ENCODE peak calls at places on chromosome 1, in ten cellular contexts. X is endothelial cell of umbilical vein; B is cardiac muscle cell; I is pancreas; T is tibial nerve; P is spleen; N is CD8-positive, alpha-beta memory T cell; S is CD8-positive, alpha-beta T cell; C is IMR-90; W is thoracic aorta. L is an unnamed sample.
A peak's percentile ranks its signal among the peaks of the same experiment; 100 is the strongest.

GRCh38 chr1:201559679-201560162 is 20.8 kb downstream of the NAV1 start:
- DNase-seq in X (peak; percentile 82), B (peak; percentile 88), I (peak; percentile 68), T (peak; percentile 55), P (peak; percentile 93), N (peak; percentile 37), S (peak; percentile 76), C (peak; percentile 86), W (no peak), L (peak; percentile 72)

GRCh38 chr1:3803905-3804626 is 7.8 kb upstream of the LRRC47 start:
- DNase-seq in X (no peak), B (peak; percentile 52), I (no peak), T (no peak), P (no peak), N (no peak), S (no peak), C (no peak), W (no peak), L (no peak)

GRCh38 chr1:222975472-222976122 is 160.8 kb downstream of the DISP1 start:
- DNase-seq in X (no peak), B (peak; percentile 61), I (no peak), T (no peak), P (no peak), N (no peak), S (no peak), C (peak; percentile 28), W (no peak), L (no peak)

GRCh38 chr1:167984886-167985489 is 48.1 kb upstream of the MPC2 start:
- DNase-seq in X (no peak), B (no peak), I (no peak), T (no peak), P (no peak), N (no peak), S (no peak), C (no peak), W (no peak), L (no peak)

GRCh38 chr1:10628685-10629084 is 153.9 kb downstream of the PEX14 start:
- DNase-seq in X (no peak), B (peak; percentile 58), I (peak; percentile 60), T (peak; percentile 55), P (no peak), N (no peak), S (no peak), C (peak; percentile 40), W (no peak), L (no peak)

GRCh38 chr1:29408831-29409605 is 172.7 kb downstream of the PTPRU start:
- DNase-seq in X (no peak), B (no peak), I (no peak), T (no peak), P (no peak), N (no peak), S (peak; percentile 11), C (no peak), W (no peak), L (no peak)

GRCh38 chr1:155285063-155285462 is 7.8 kb downstream of the HCN3 start:
- DNase-seq in X (no peak), B (no peak), I (no peak), T (no peak), P (no peak), N (no peak), S (no peak), C (no peak), W (no peak), L (no peak)

GRCh38 chr1:32215629-32216505 is 6.3 kb downstream of the TMEM234 start:
- DNase-seq in X (peak; percentile 60), B (peak; percentile 76), I (peak; percentile 45), T (no peak), P (no peak), N (peak; percentile 38), S (peak; percentile 68), C (peak; percentile 66), W (no peak), L (peak; percentile 32)

GRCh38 chr1:99264201-99265021 is at the start of gene PLPPR4:
- DNase-seq in X (peak; percentile 24), B (peak; percentile 30), I (peak; percentile 22), T (no peak), P (peak; percentile 72), N (no peak), S (no peak), C (peak; percentile 43), W (no peak), L (no peak)

GRCh38 chr1:162179121-162179520 is 109.6 kb downstream of the NOS1AP start:
- DNase-seq in X (no peak), B (no peak), I (no peak), T (no peak), P (no peak), N (no peak), S (no peak), C (no peak), W (no peak), L (no peak)

GRCh38 chr1:38050397-38051141 is 4.0 kb upstream of the POU3F1 start:
- DNase-seq in X (no peak), B (no peak), I (no peak), T (no peak), P (no peak), N (no peak), S (no peak), C (peak; percentile 23), W (no peak), L (no peak)

GRCh38 chr1:47767741-47768100 is 229.5 kb downstream of the TRABD2B start:
- DNase-seq in X (no peak), B (no peak), I (peak; percentile 23), T (no peak), P (no peak), N (no peak), S (no peak), C (no peak), W (no peak), L (no peak)

GRCh38 chr1:94522304-94522703 is 19.3 kb downstream of the F3 start:
- DNase-seq in X (peak; percentile 52), B (peak; percentile 79), I (no peak), T (no peak), P (no peak), N (no peak), S (no peak), C (peak; percentile 72), W (no peak), L (no peak)

GRCh38 chr1:156706647-156707008 is 1.2 kb upstream of the CRABP2 start:
- DNase-seq in X (no peak), B (peak; percentile 83), I (peak; percentile 45), T (peak; percentile 60), P (peak; percentile 76), N (no peak), S (peak; percentile 54), C (no peak), W (no peak), L (no peak)

GRCh38 chr1:30039354-30040080 is 683.9 kb downstream of the MATN1 start:
- DNase-seq in X (no peak), B (no peak), I (no peak), T (no peak), P (no peak), N (no peak), S (no peak), C (no peak), W (no peak), L (no peak)

GRCh38 chr1:193110864-193111263 is 5.7 kb upstream of the GLRX2 start:
- DNase-seq in X (no peak), B (no peak), I (no peak), T (no peak), P (no peak), N (no peak), S (no peak), C (no peak), W (no peak), L (no peak)

GRCh38 chr1:113233441-113233840 is 156.9 kb upstream of the MAGI3 start:
- DNase-seq in X (no peak), B (no peak), I (no peak), T (no peak), P (no peak), N (no peak), S (no peak), C (no peak), W (no peak), L (no peak)

GRCh38 chr1:27342778-27343638 is 1.2 kb downstream of the SYTL1 start:
- DNase-seq in X (no peak), B (no peak), I (peak; percentile 75), T (no peak), P (peak; percentile 97), N (peak; percentile 88), S (peak; percentile 88), C (no peak), W (no peak), L (peak; percentile 92)

GRCh38 chr1:224932607-224933249 is 3.3 kb downstream of the DNAH14 start:
- DNase-seq in X (no peak), B (no peak), I (no peak), T (no peak), P (no peak), N (no peak), S (no peak), C (no peak), W (no peak), L (no peak)
- H3K9me3 ChIP-seq in X (peaks cover 6% of the 10 kb centered on the region), B (no peaks in the 10 kb centered on the region), I (no peaks in the 10 kb centered on the region), T (no peaks in the 10 kb centered on the region), P (no peaks in the 10 kb centered on the region), N (peaks cover 10% of the 10 kb centered on the region), S (peaks cover 7% of the 10 kb centered on the region), C (peaks cover 4% of the 10 kb centered on the region), W (peaks cover 15% of the 10 kb centered on the region), L (peaks cover 27% of the 10 kb centered on the region)

DNA sequence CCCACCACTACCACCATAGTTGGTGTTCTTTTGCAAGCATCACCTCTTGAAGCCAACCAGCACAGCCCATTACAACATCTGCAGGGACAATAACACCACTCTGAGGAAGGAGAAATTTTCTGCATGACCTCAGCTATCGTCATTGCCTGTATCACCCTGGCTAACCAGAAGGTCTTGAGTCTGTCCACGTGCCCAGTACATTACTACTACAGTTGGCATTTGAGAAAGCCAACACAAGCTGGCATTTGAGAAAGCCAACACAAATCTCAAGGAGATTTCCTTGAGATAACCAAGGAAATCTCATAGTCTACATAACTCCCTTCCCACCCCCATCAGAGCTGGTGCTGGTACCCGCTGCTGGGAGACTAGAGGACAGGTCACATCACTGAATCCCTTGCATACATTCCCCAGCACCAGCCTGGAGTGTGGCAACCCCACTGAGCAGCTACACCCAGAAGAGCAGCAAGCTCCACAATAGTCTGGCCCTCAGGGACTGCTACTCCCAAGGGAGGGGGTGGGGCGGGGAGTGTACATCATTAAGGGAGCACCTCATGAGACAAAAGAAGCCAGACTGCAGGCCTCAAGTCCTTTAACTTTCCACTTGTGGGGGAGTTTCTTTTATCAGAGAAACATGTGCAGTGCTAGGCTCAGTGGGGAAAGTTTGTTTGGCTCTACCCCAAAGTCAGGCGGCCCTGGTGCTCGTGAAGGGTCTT is 46.0 kb upstream of the GUCA2A start:
- DNase-seq in X (no peak), B (no peak), I (no peak), T (no peak), P (no peak), N (no peak), S (no peak), C (peak; percentile 39), W (no peak), L (no peak)
- H3K9me3 ChIP-seq in X (no peaks in the 10 kb centered on the region), B (no peaks in the 10 kb centered on the region), I (no peaks in the 10 kb centered on the region), T (no peaks in the 10 kb centered on the region), P (no peaks in the 10 kb centered on the region), N (no peaks in the 10 kb centered on the region), S (no peaks in the 10 kb centered on the region), C (no peaks in the 10 kb centered on the region), W (no peaks in the 10 kb centered on the region), L (peaks cover 16% of the 10 kb centered on the region)

GRCh38 chr1:231395051-231395995 is 26.8 kb downstream of the EGLN1 start:
- DNase-seq in X (peak; percentile 93), B (peak; percentile 97), I (no peak), T (no peak), P (no peak), N (no peak), S (no peak), C (peak; percentile 98), W (no peak), L (no peak)
- H3K9me3 ChIP-seq in X (no peaks in the 10 kb centered on the region), B (no peaks in the 10 kb centered on the region), I (no peaks in the 10 kb centered on the region), T (no peaks in the 10 kb centered on the region), P (no peaks in the 10 kb centered on the region), N (no peaks in the 10 kb centered on the region), S (no peaks in the 10 kb centered on the region), C (no peaks in the 10 kb centered on the region), W (no peaks in the 10 kb centered on the region), L (no peaks in the 10 kb centered on the region)

GRCh38 chr1:159025043-159025442 is 15.3 kb downstream of the IFI16 start:
- DNase-seq in X (no peak), B (no peak), I (no peak), T (no peak), P (no peak), N (no peak), S (no peak), C (no peak), W (no peak), L (no peak)
- H3K9me3 ChIP-seq in X (no peaks in the 10 kb centered on the region), B (no peaks in the 10 kb centered on the region), I (no peaks in the 10 kb centered on the region), T (no peaks in the 10 kb centered on the region), P (no peaks in the 10 kb centered on the region), N (no peaks in the 10 kb centered on the region), S (no peaks in the 10 kb centered on the region), C (no peaks in the 10 kb centered on the region), W (no peaks in the 10 kb centered on the region), L (no peaks in the 10 kb centered on the region)